ENCODE peak calls at places on chromosome 10, in eight cellular contexts. One of them, this sample, is unnamed.
A peak's percentile ranks its signal among the peaks of the same experiment; 100 is the strongest.

GRCh38 chr10:131261890-131262289 is 49.6 kb downstream of the TCERG1L start:
- DNase-seq in neural progenitor cell: no peak
- DNase-seq in fibroblast of lung: no peak
- DNase-seq in PC-9: no peak
- DNase-seq in OCI-LY7: no peak
- DNase-seq in HepG2: no peak
- DNase-seq in right lobe of liver: no peak
- DNase-seq in HCT116: no peak
- DNase-seq in this sample: no peak

GRCh38 chr10:62895058-62895457 is 78.9 kb upstream of the EGR2 start:
- DNase-seq in OCI-LY7: no peak
- DNase-seq in PC-9: no peak
- DNase-seq in neural progenitor cell: no peak
- DNase-seq in HepG2: no peak
- DNase-seq in right lobe of liver: no peak
- DNase-seq in HCT116: no peak
- DNase-seq in fibroblast of lung: no peak
- DNase-seq in this sample: no peak

GRCh38 chr10:683448-684071 is 5.9 kb downstream of the DIP2C start:
- DNase-seq in OCI-LY7: no peak
- DNase-seq in right lobe of liver: no peak
- DNase-seq in HepG2: no peak
- DNase-seq in neural progenitor cell: no peak
- DNase-seq in fibroblast of lung: peak; percentile 98
- DNase-seq in PC-9: no peak
- DNase-seq in HCT116: peak; percentile 50
- DNase-seq in this sample: no peak

GRCh38 chr10:44647473-44647872 is 262.6 kb upstream of the CXCL12 start:
- DNase-seq in right lobe of liver: no peak
- DNase-seq in PC-9: no peak
- DNase-seq in fibroblast of lung: no peak
- DNase-seq in HCT116: no peak
- DNase-seq in neural progenitor cell: no peak
- DNase-seq in OCI-LY7: no peak
- DNase-seq in HepG2: no peak
- DNase-seq in this sample: no peak

GRCh38 chr10:133455611-133456031 is 1.9 kb downstream of the SCART1 start:
- DNase-seq in right lobe of liver: no peak
- DNase-seq in PC-9: no peak
- DNase-seq in HCT116: no peak
- DNase-seq in fibroblast of lung: no peak
- DNase-seq in HepG2: no peak
- DNase-seq in OCI-LY7: no peak
- DNase-seq in neural progenitor cell: no peak
- DNase-seq in this sample: no peak

GRCh38 chr10:70537398-70538194 is 59.0 kb downstream of the PALD1 start:
- DNase-seq in PC-9: no peak
- DNase-seq in fibroblast of lung: no peak
- DNase-seq in HCT116: no peak
- DNase-seq in HepG2: peak; percentile 31
- DNase-seq in neural progenitor cell: peak; percentile 65
- DNase-seq in right lobe of liver: no peak
- DNase-seq in OCI-LY7: peak; percentile 45
- DNase-seq in this sample: peak; percentile 52

GRCh38 chr10:84429926-84430520 is 101.6 kb downstream of the CCSER2 start:
- DNase-seq in fibroblast of lung: peak; percentile 41
- DNase-seq in HCT116: peak; percentile 61
- DNase-seq in neural progenitor cell: peak; percentile 84
- DNase-seq in PC-9: peak; percentile 74
- DNase-seq in HepG2: peak; percentile 69
- DNase-seq in right lobe of liver: peak; percentile 54
- DNase-seq in OCI-LY7: peak; percentile 86
- DNase-seq in this sample: peak; percentile 79

GRCh38 chr10:5534051-5534821 is 9.5 kb downstream of the CALML3 start:
- DNase-seq in neural progenitor cell: no peak
- DNase-seq in right lobe of liver: no peak
- DNase-seq in HCT116: no peak
- DNase-seq in PC-9: no peak
- DNase-seq in HepG2: peak; percentile 84
- DNase-seq in fibroblast of lung: peak; percentile 43
- DNase-seq in OCI-LY7: no peak
- DNase-seq in this sample: no peak

GRCh38 chr10:80513106-80513505 is 24.6 kb upstream of the SH2D4B start:
- DNase-seq in PC-9: no peak
- DNase-seq in fibroblast of lung: no peak
- DNase-seq in OCI-LY7: no peak
- DNase-seq in HCT116: no peak
- DNase-seq in HepG2: no peak
- DNase-seq in right lobe of liver: no peak
- DNase-seq in neural progenitor cell: no peak
- DNase-seq in this sample: no peak

GRCh38 chr10:131577786-131578471 is 266.4 kb upstream of the TCERG1L start:
- DNase-seq in neural progenitor cell: no peak
- DNase-seq in HCT116: no peak
- DNase-seq in PC-9: no peak
- DNase-seq in fibroblast of lung: no peak
- DNase-seq in right lobe of liver: no peak
- DNase-seq in OCI-LY7: no peak
- DNase-seq in HepG2: no peak
- DNase-seq in this sample: no peak

GRCh38 chr10:80443531-80443974 is 10.6 kb upstream of the TSPAN14 start:
- DNase-seq in right lobe of liver: no peak
- DNase-seq in OCI-LY7: peak; percentile 61
- DNase-seq in neural progenitor cell: no peak
- DNase-seq in PC-9: no peak
- DNase-seq in HCT116: no peak
- DNase-seq in HepG2: peak; percentile 41
- DNase-seq in fibroblast of lung: no peak
- DNase-seq in this sample: no peak

GRCh38 chr10:31706921-31707571 is 221.6 kb downstream of the ARHGAP12 start:
- DNase-seq in HCT116: no peak
- DNase-seq in fibroblast of lung: no peak
- DNase-seq in PC-9: no peak
- DNase-seq in right lobe of liver: peak; percentile 37
- DNase-seq in OCI-LY7: no peak
- DNase-seq in HepG2: no peak
- DNase-seq in neural progenitor cell: peak; percentile 28
- DNase-seq in this sample: no peak

GRCh38 chr10:525565-526315 is 163.7 kb downstream of the DIP2C start:
- DNase-seq in HepG2: no peak
- DNase-seq in right lobe of liver: no peak
- DNase-seq in HCT116: no peak
- DNase-seq in fibroblast of lung: peak; percentile 58
- DNase-seq in neural progenitor cell: no peak
- DNase-seq in PC-9: no peak
- DNase-seq in OCI-LY7: peak; percentile 44
- DNase-seq in this sample: no peak

GRCh38 chr10:28331821-28332220 is 29.0 kb upstream of the MPP7 start:
- DNase-seq in HepG2: no peak
- DNase-seq in neural progenitor cell: no peak
- DNase-seq in fibroblast of lung: peak; percentile 98
- DNase-seq in right lobe of liver: no peak
- DNase-seq in HCT116: no peak
- DNase-seq in OCI-LY7: peak; percentile 16
- DNase-seq in PC-9: no peak
- DNase-seq in this sample: no peak

GRCh38 chr10:4202936-4203335 is 417.9 kb upstream of the KLF6 start:
- DNase-seq in HCT116: no peak
- DNase-seq in HepG2: no peak
- DNase-seq in right lobe of liver: no peak
- DNase-seq in PC-9: no peak
- DNase-seq in neural progenitor cell: no peak
- DNase-seq in OCI-LY7: no peak
- DNase-seq in fibroblast of lung: peak; percentile 8
- DNase-seq in this sample: no peak

GRCh38 chr10:15169555-15170407 is 1.3 kb upstream of the NMT2 start:
- DNase-seq in neural progenitor cell: peak; percentile 7
- DNase-seq in OCI-LY7: peak; percentile 5
- DNase-seq in right lobe of liver: no peak
- DNase-seq in fibroblast of lung: no peak
- DNase-seq in PC-9: no peak
- DNase-seq in HepG2: peak; percentile 29
- DNase-seq in HCT116: no peak
- DNase-seq in this sample: no peak

GRCh38 chr10:101140084-101140949 is 9.2 kb downstream of the TLX1 start:
- DNase-seq in OCI-LY7: no peak
- DNase-seq in HepG2: no peak
- DNase-seq in right lobe of liver: no peak
- DNase-seq in PC-9: no peak
- DNase-seq in neural progenitor cell: no peak
- DNase-seq in fibroblast of lung: no peak
- DNase-seq in HCT116: no peak
- DNase-seq in this sample: no peak

GRCh38 chr10:97321032-97321806 is 2.1 kb downstream of the FRAT1 start:
- DNase-seq in HCT116: no peak
- DNase-seq in fibroblast of lung: no peak
- DNase-seq in neural progenitor cell: peak; percentile 58
- DNase-seq in PC-9: no peak
- DNase-seq in HepG2: no peak
- DNase-seq in right lobe of liver: peak; percentile 54
- DNase-seq in OCI-LY7: no peak
- DNase-seq in this sample: no peak

GRCh38 chr10:96596422-96597407 is 9.9 kb upstream of the TM9SF3 start:
- DNase-seq in fibroblast of lung: no peak
- DNase-seq in OCI-LY7: no peak
- DNase-seq in HepG2: peak; percentile 84
- DNase-seq in HCT116: no peak
- DNase-seq in neural progenitor cell: no peak
- DNase-seq in right lobe of liver: no peak
- DNase-seq in PC-9: no peak
- DNase-seq in this sample: no peak

GRCh38 chr10:124735491-124736286 is 8.5 kb downstream of the FAM53B start:
- DNase-seq in PC-9: no peak
- DNase-seq in neural progenitor cell: no peak
- DNase-seq in HCT116: no peak
- DNase-seq in HepG2: no peak
- DNase-seq in OCI-LY7: no peak
- DNase-seq in right lobe of liver: no peak
- DNase-seq in fibroblast of lung: no peak
- DNase-seq in this sample: no peak

GRCh38 chr10:124732931-124733536 is 11.1 kb downstream of the FAM53B start:
- DNase-seq in OCI-LY7: no peak
- DNase-seq in fibroblast of lung: peak; percentile 66
- DNase-seq in PC-9: no peak
- DNase-seq in neural progenitor cell: no peak
- DNase-seq in right lobe of liver: no peak
- DNase-seq in HCT116: no peak
- DNase-seq in HepG2: no peak
- DNase-seq in this sample: no peak

GRCh38 chr10:124736491-124737136 is 7.6 kb downstream of the FAM53B start:
- DNase-seq in OCI-LY7: no peak
- DNase-seq in fibroblast of lung: peak; percentile 60
- DNase-seq in right lobe of liver: peak; percentile 91
- DNase-seq in HepG2: peak; percentile 32
- DNase-seq in PC-9: no peak
- DNase-seq in HCT116: no peak
- DNase-seq in neural progenitor cell: no peak
- DNase-seq in this sample: no peak

GRCh38 chr10:124733566-124734245 is 10.5 kb downstream of the FAM53B start:
- DNase-seq in OCI-LY7: no peak
- DNase-seq in HepG2: no peak
- DNase-seq in PC-9: no peak
- DNase-seq in neural progenitor cell: no peak
- DNase-seq in right lobe of liver: no peak
- DNase-seq in fibroblast of lung: no peak
- DNase-seq in HCT116: no peak
- DNase-seq in this sample: no peak

GRCh38 chr10:124734311-124735166 is 9.6 kb downstream of the FAM53B start:
- DNase-seq in PC-9: no peak
- DNase-seq in right lobe of liver: no peak
- DNase-seq in fibroblast of lung: no peak
- DNase-seq in OCI-LY7: no peak
- DNase-seq in neural progenitor cell: no peak
- DNase-seq in HCT116: no peak
- DNase-seq in HepG2: no peak
- DNase-seq in this sample: no peak
- H3K4me3 ChIP-seq in PC-9: no peak overlapping the region
- H3K4me3 ChIP-seq in right lobe of liver: no peak overlapping the region
- H3K4me3 ChIP-seq in fibroblast of lung: no peak overlapping the region
- H3K4me3 ChIP-seq in OCI-LY7: no peak overlapping the region
- H3K4me3 ChIP-seq in neural progenitor cell: no peak overlapping the region
- H3K4me3 ChIP-seq in HCT116: no peak overlapping the region
- H3K4me3 ChIP-seq in HepG2: no peak overlapping the region
- H3K4me3 ChIP-seq in this sample: no peak overlapping the region

GRCh38 chr10:125142946-125143345 is 17.4 kb downstream of the CTBP2 start:
- DNase-seq in PC-9: no peak
- DNase-seq in neural progenitor cell: no peak
- DNase-seq in OCI-LY7: no peak
- DNase-seq in HepG2: no peak
- DNase-seq in HCT116: no peak
- DNase-seq in fibroblast of lung: no peak
- DNase-seq in right lobe of liver: no peak
- DNase-seq in this sample: no peak
- H3K4me1 ChIP-seq in PC-9: no peaks in the 10 kb centered on the region
- H3K4me1 ChIP-seq in neural progenitor cell: peaks cover 15% of the 10 kb centered on the region
- H3K4me1 ChIP-seq in OCI-LY7: no peaks in the 10 kb centered on the region
- H3K4me1 ChIP-seq in HepG2: peaks cover 6% of the 10 kb centered on the region
- H3K4me1 ChIP-seq in HCT116: peaks cover 25% of the 10 kb centered on the region
- H3K4me1 ChIP-seq in fibroblast of lung: peaks cover 15% of the 10 kb centered on the region
- H3K4me1 ChIP-seq in right lobe of liver: no peaks in the 10 kb centered on the region
- H3K4me1 ChIP-seq in this sample: peaks cover 11% of the 10 kb centered on the region

GRCh38 chr10:61751599-61751998 is 88.9 kb downstream of the CABCOCO1 start:
- DNase-seq in PC-9: no peak
- DNase-seq in neural progenitor cell: no peak
- DNase-seq in right lobe of liver: no peak
- DNase-seq in fibroblast of lung: peak; percentile 13
- DNase-seq in HCT116: no peak
- DNase-seq in HepG2: no peak
- DNase-seq in OCI-LY7: no peak
- DNase-seq in this sample: no peak
- H3K4me3 ChIP-seq in PC-9: no peak overlapping the region
- H3K4me3 ChIP-seq in neural progenitor cell: no peak overlapping the region
- H3K4me3 ChIP-seq in right lobe of liver: no peak overlapping the region
- H3K4me3 ChIP-seq in fibroblast of lung: no peak overlapping the region
- H3K4me3 ChIP-seq in HCT116: no peak overlapping the region
- H3K4me3 ChIP-seq in HepG2: no peak overlapping the region
- H3K4me3 ChIP-seq in OCI-LY7: no peak overlapping the region
- H3K4me3 ChIP-seq in this sample: no peak overlapping the region

DNA sequence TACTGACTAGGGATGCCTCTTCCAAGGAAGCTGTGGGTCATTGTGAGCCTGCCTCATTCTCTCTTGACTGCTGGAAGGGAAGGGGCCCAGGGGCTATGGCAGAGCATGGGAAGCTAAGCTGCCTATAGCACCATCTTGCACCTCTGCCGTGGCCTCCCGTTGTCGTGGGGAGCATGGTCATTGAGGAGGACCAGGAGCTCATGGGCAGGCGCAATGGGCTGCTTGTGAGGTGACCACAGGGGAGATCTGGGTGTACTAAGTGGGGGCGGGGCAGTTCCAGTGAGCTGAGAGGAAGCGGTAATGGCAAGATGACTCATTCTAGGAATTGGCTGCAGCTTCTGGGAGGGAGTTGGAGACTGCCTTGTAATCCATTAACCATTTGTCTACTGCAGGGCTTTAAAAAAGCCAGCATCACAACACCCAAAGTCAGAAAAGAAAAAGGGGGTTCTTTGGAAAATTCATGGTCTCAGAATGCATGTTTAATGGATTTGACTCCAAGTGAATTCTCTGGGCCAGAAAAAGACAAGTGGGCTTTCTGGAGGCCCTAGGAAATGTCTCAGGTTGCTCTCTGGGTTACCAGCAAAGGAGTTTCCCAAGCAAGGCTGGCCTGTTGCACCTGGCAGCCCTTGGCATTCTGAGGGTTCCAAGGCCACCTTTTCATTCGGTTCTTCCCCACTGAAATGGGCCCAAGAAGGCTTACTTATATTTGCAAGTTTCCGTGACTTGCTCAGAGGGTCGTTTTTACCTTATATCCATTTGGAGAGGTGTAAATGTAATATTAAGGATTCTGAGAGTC is 3.6 kb downstream of the DUSP5 start:
- DNase-seq in neural progenitor cell: peak; percentile 56
- DNase-seq in HepG2: peak; percentile 59
- DNase-seq in PC-9: peak; percentile 83
- DNase-seq in HCT116: peak; percentile 88
- DNase-seq in OCI-LY7: no peak
- DNase-seq in right lobe of liver: peak; percentile 90
- DNase-seq in fibroblast of lung: peak; percentile 94
- DNase-seq in this sample: no peak
- H3K4me1 ChIP-seq in neural progenitor cell: peaks cover 44% of the 10 kb centered on the region
- H3K4me1 ChIP-seq in HepG2: peaks cover 24% of the 10 kb centered on the region
- H3K4me1 ChIP-seq in PC-9: peaks cover 30% of the 10 kb centered on the region
- H3K4me1 ChIP-seq in HCT116: peaks cover 47% of the 10 kb centered on the region
- H3K4me1 ChIP-seq in OCI-LY7: peaks cover 56% of the 10 kb centered on the region
- H3K4me1 ChIP-seq in right lobe of liver: no peaks in the 10 kb centered on the region
- H3K4me1 ChIP-seq in fibroblast of lung: peaks cover 34% of the 10 kb centered on the region
- H3K4me1 ChIP-seq in this sample: peaks cover 10% of the 10 kb centered on the region

This sample was measured in iPS DF 6.9.